ENCODE peak calls at places on chromosome 19, in nine cellular contexts. H, L, Z, C, J, T, N, F and W are unnamed samples.

GRCh38 chr19:14361824-14362223 is 19.4 kb upstream of the ADGRE5 start:
- DNase-seq in Z (no peak), J (peak), F (peak), L (no peak), H (peak), T (no peak), C (no peak), N (peak), W (no peak)

GRCh38 chr19:1156305-1156801 is 17.7 kb downstream of the SBNO2 start:
- DNase-seq in T (no peak), J (peak), H (peak), L (no peak), Z (no peak), C (peak), F (peak), N (no peak), W (no peak)

GRCh38 chr19:13693933-13694332 is 70.4 kb upstream of the MRI1 start:
- DNase-seq in Z (no peak), T (no peak), F (no peak), L (no peak), H (no peak), C (no peak), J (no peak), N (no peak), W (no peak)

GRCh38 chr19:43455321-43456113 is 9.9 kb downstream of the LYPD3 start:
- DNase-seq in F (no peak), J (no peak), T (no peak), C (no peak), L (peak), Z (no peak), N (no peak), H (no peak), W (no peak)

GRCh38 chr19:2213799-2214198 is 22.3 kb downstream of the PLEKHJ1 start:
- DNase-seq in H (no peak), J (peak), Z (no peak), T (no peak), N (no peak), L (peak), C (no peak), F (no peak), W (no peak)

GRCh38 chr19:57934820-57935665 is at the start of gene ZNF418:
- DNase-seq in J (peak), Z (peak), T (peak), L (peak), N (peak), F (peak), C (peak), H (peak), W (peak)

GRCh38 chr19:18831524-18832330 is at the start of gene UPF1:
- DNase-seq in T (peak), C (peak), H (peak), L (peak), N (peak), J (peak), Z (peak), F (peak), W (peak)

GRCh38 chr19:35784401-35785086 is 9.2 kb downstream of the ARHGAP33 start:
- DNase-seq in J (no peak), F (no peak), C (no peak), N (no peak), Z (no peak), T (no peak), L (no peak), H (no peak), W (no peak)

GRCh38 chr19:14404322-14404721 is 14.8 kb downstream of the DDX39A start:
- DNase-seq in N (no peak), T (no peak), L (peak), H (no peak), F (no peak), Z (no peak), J (no peak), C (no peak), W (no peak)

GRCh38 chr19:41521860-41522555 is 54.0 kb upstream of the CEACAM21 start:
- DNase-seq in T (no peak), N (no peak), C (peak), Z (peak), L (no peak), J (no peak), F (no peak), H (no peak), W (no peak)
- H3K4me3 ChIP-seq in T (no peak), N (no peak), C (peak), Z (no peak), L (no peak), J (no peak), F (peak), H (no peak), W (peak)

GRCh38 chr19:48445606-48446481 is at the start of gene GRWD1:
- DNase-seq in L (peak), N (peak), Z (peak), H (peak), F (peak), C (peak), J (peak), T (peak), W (peak)
- TF ChIP-seq CTCF in L (peak), N (peak), Z (no peak), H (no peak), F (peak), C (no peak), J (no peak), T (peak), W (peak)

GRCh38 chr19:49152218-49152550 is 3.0 kb downstream of the HRC start:
- DNase-seq in L (no peak), F (no peak), Z (no peak), J (no peak), C (no peak), N (no peak), H (no peak), T (no peak), W (no peak)

GRCh38 chr19:49150944-49151243 is 4.3 kb downstream of the HRC start:
- DNase-seq in H (no peak), T (no peak), C (no peak), Z (no peak), J (no peak), L (no peak), F (no peak), N (no peak), W (no peak)

GRCh38 chr19:49150106-49150943 is 4.9 kb downstream of the HRC start:
- DNase-seq in L (peak), F (peak), T (peak), H (peak), J (peak), Z (peak), N (peak), C (peak), W (no peak)

GRCh38 chr19:49153167-49153809 is 1.9 kb downstream of the HRC start:
- DNase-seq in Z (no peak), F (no peak), C (no peak), H (no peak), L (no peak), J (no peak), T (no peak), N (no peak), W (no peak)

DNA sequence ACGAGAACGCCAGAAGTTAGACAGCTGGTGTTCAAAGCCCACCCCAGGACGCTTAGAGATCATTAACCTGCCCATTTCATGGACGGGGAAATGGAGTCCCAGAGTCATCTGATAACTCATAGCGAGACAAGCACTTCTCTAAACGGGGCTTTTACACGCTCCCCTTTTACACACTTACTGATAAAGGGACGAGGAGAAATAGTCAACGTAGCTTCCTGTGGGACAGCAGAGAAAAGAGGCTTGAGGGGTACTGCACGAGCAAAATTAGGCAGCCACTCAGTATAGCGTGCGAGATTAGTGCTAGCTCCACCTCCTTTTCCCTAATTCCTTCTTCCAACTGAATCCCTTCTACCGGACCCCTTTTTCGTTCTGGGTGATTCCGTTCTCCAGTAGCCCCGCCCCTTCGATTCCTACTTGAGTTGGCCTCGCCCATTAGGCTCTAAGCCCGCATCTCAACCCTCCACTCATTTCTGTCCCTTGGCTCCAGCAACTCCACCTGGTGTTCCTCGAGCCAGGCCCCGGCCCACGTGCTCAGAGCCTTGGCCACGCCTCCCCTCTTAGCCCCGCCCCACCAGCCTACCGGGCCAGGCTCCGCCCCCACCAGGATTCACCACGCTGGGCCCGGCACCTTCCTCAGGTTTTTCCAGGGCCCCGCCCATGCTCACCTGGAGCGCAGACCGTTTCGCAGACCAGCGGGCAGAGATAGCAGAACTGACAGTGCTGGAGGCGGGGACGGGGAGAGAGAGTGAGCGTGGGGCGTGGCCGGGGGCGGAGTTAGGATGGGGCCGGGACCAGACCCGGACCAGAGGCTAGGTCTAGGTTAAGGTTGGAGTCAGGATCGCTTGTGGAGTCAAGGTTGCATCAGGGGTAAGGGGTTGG is 3.6 kb downstream of the HRC start:
- DNase-seq in C (peak), F (peak), Z (peak), T (peak), N (peak), J (peak), L (peak), H (peak), W (no peak)
- H3K4me3 ChIP-seq in C (no peak), F (no peak), Z (no peak), T (no peak), N (no peak), J (no peak), L (peak), H (no peak), W (peak)

GRCh38 chr19:38952395-38953165 is 21.8 kb downstream of the MRPS12 start:
- DNase-seq in C (no peak), J (no peak), T (peak), Z (no peak), L (peak), F (peak), N (no peak), H (peak), W (no peak)
- TF ChIP-seq CTCF in C (peak), J (no peak), T (peak), Z (no peak), L (peak), F (peak), N (peak), H (no peak), W (no peak)

GRCh38 chr19:31356587-31357314 is 7.5 kb upstream of the TSHZ3 start:
- DNase-seq in T (no peak), H (no peak), J (no peak), L (peak), N (no peak), F (no peak), Z (peak), C (peak), W (no peak)
- H3K4me3 ChIP-seq in T (no peak), H (no peak), J (no peak), L (no peak), N (no peak), F (no peak), Z (no peak), C (no peak), W (no peak)

GRCh38 chr19:51242881-51243280 is 8.0 kb upstream of the SIGLECL1 start:
- DNase-seq in F (no peak), C (no peak), T (no peak), Z (no peak), L (no peak), H (no peak), N (no peak), J (no peak), W (no peak)

GRCh38 chr19:51247972-51248371 is 2.9 kb upstream of the SIGLECL1 start:
- DNase-seq in J (no peak), C (no peak), Z (no peak), F (no peak), H (no peak), T (no peak), L (no peak), N (no peak), W (no peak)

GRCh38 chr19:51250786-51251452 is at the start of gene SIGLECL1:
- DNase-seq in F (no peak), J (no peak), C (no peak), H (no peak), T (no peak), N (no peak), Z (no peak), L (no peak), W (no peak)

GRCh38 chr19:51251453-51251790 is 542 bp downstream of the SIGLECL1 start:
- DNase-seq in C (no peak), J (no peak), T (no peak), F (peak), L (no peak), H (no peak), Z (no peak), N (no peak), W (no peak)

GRCh38 chr19:51246153-51246552 is 4.7 kb upstream of the SIGLECL1 start:
- DNase-seq in H (no peak), C (no peak), N (no peak), Z (no peak), T (peak), J (peak), L (no peak), F (no peak), W (no peak)
- TF ChIP-seq CTCF in H (no peak), C (no peak), N (no peak), Z (no peak), T (no peak), J (no peak), L (no peak), F (no peak), W (no peak)

DNA sequence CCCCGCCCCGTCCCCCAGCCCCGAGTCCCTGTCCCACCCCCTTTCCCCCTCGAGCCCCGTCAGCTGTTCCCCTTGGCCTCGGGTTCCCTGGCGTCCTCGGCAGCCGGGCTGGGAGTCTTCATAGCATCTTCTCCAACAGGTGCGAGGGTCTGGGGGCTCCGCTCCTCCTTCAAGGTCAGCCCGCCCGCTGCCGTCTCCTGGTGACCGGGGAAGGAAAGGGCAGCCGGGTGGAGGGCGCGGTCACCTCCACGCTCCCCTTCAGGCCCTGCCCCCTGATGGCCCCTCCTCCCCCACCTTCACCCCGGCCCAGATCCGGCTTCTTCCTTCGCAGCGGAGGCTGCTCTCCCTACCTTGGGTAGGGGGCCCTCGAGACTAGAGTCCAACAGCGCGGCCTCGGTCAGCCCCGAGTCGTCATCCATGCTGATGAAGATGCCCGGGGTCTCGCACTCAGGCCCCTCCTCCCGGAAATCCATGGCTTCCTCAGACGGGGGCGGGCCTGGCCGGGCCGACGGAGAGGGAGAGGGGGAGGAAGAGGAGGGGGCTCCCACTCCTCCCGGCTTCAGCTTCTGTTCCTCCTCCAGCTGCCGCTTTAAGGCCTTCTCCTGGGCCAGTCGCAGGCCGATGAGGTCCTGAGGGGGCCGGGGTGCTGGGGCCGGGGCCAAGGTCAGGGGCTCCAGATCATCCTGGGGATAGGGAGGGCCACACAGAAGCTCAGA is 551 bp upstream of the RSPH6A start:
- DNase-seq in Z (peak), N (peak), C (no peak), L (no peak), H (no peak), J (no peak), F (no peak), T (no peak), W (no peak)
- H3K4me3 ChIP-seq in Z (no peak), N (peak), C (peak), L (no peak), H (no peak), J (no peak), F (no peak), T (no peak), W (no peak)

DNA sequence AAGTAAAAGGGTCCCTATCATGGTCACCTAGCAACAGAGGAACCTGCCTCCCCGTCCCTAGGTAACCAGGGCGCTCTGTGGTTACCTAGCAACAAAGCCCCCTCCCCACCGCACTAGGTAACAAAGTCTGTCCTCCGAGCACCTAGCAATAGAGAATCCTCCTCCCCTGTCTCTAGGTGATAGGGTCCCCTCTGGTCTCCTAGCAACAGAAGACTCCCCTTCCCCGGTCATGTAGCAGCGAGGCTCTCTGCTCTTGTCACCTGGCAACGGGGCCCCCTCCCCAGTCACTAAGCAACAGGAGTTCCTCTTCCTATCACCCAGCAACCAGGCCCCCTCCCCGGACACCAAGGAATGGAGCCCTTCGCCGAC is 307 bp downstream of the JOSD2 start:
- DNase-seq in T (no peak), F (no peak), H (no peak), N (no peak), Z (no peak), C (no peak), L (no peak), J (no peak), W (no peak)
- TF ChIP-seq CTCF in T (no peak), F (no peak), H (no peak), N (no peak), Z (no peak), C (no peak), L (no peak), J (no peak), W (no peak)

DNA sequence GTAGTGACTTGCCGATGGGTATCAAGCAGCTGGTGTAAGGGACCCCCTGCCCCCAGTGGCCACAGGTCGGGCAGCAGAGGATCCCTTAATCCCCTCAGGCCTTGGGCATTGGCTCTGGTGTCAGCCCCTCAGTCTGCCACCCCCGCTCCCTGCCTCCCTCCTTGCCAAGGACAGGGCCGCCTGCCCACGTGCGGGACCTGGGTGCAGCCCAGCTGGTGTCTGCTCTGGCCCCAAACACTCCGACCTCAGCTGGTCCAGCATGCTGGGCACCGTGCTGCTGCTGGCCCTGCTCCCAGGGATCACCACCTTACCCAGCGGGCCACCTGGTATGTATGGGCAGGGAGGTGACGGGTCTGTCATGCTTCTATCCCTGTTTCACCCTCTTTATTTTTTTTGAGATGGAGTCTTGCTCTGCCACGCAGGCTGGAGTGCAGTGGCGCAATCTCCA is at the start of gene TGFBR3L:
- DNase-seq in Z (peak), H (no peak), L (no peak), C (peak), N (peak), F (no peak), T (no peak), J (no peak), W (no peak)
- H3K4me3 ChIP-seq in Z (no peak), H (no peak), L (no peak), C (no peak), N (peak), F (no peak), T (no peak), J (no peak), W (no peak)

DNA sequence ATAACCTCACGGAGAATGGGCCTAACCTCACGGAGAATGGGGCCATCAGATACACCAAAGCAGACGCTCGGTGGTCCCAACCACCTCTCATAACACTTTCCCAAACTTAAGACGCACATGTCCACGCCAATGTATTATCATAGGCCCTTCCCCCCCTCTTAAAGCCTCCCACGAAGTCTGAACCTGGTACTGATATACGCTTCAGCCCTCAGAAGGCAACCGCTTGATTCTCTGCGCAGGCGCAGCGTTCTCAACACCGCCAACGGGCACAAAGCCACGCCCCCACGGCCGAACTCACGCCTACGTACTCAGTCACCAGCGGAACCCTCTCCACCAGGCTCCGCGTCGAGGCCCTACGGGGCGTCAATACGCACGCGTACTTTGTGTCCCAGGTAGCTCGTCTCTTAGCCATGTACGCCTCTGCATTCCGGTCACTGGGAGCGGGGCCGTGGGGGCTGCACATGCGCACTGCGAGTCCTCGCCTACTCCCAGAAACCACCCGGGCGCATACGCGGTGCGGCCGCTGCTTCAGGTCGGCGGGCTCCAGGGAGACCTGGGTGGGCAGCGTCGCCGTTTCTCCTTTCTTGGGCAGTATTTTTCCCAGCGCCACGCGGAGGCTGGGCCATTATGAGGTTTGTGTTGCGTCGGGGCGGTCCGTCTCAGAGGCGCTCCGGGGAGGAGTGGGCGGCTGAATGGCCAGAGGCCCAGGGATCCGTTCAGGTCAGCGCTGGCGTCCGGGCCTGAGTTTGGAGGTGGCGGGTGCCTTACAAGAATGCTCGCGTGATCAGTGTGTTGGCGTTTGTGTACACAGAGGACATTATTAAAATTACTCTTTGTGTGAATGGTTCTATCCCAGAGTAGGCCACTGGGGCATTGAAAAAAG is 25.3 kb downstream of the ZNF582 start:
- DNase-seq in C (peak), F (peak), T (peak), L (peak), H (peak), Z (peak), J (peak), N (peak), W (peak)
- TF ChIP-seq CTCF in C (no peak), F (no peak), T (no peak), L (peak), H (no peak), Z (no peak), J (no peak), N (no peak), W (no peak)